ENCODE peak calls at places on chromosomes 12 and 14, in five cellular contexts. One of them, this sample, is unnamed.

GRCh38 chr14:69153848-69154208 is 909 bp upstream of the DCAF5 start:
- DNase-seq in AG09319: no peak
- DNase-seq in left cardiac atrium: peak; percentile 49
- DNase-seq in epithelial cell of prostate: no peak
- DNase-seq in HCEC 1CT: no peak
- DNase-seq in this sample: peak; percentile 72

GRCh38 chr14:37246427-37246829 is 48.7 kb downstream of the MIPOL1 start:
- DNase-seq in left cardiac atrium: no peak
- DNase-seq in AG09319: peak; percentile 27
- DNase-seq in epithelial cell of prostate: no peak
- DNase-seq in HCEC 1CT: peak; percentile 56
- DNase-seq in this sample: peak; percentile 39

GRCh38 chr14:79318371-79318770 is 892.9 kb downstream of the DIO2 start:
- DNase-seq in left cardiac atrium: no peak
- DNase-seq in epithelial cell of prostate: no peak
- DNase-seq in AG09319: no peak
- DNase-seq in HCEC 1CT: peak; percentile 32
- DNase-seq in this sample: peak; percentile 60

GRCh38 chr12:119699199-119699765 is 31.3 kb downstream of the PRKAB1 start:
- DNase-seq in HCEC 1CT: no peak
- DNase-seq in epithelial cell of prostate: no peak
- DNase-seq in left cardiac atrium: no peak
- DNase-seq in AG09319: peak; percentile 77
- DNase-seq in this sample: no peak

GRCh38 chr14:83632375-83632774 is 1897.6 kb upstream of the FLRT2 start:
- DNase-seq in epithelial cell of prostate: no peak
- DNase-seq in HCEC 1CT: no peak
- DNase-seq in left cardiac atrium: no peak
- DNase-seq in AG09319: no peak
- DNase-seq in this sample: no peak

GRCh38 chr12:114403044-114403689 is 2.8 kb downstream of the TBX5 start:
- DNase-seq in AG09319: no peak
- DNase-seq in left cardiac atrium: no peak
- DNase-seq in epithelial cell of prostate: no peak
- DNase-seq in HCEC 1CT: no peak
- DNase-seq in this sample: no peak

GRCh38 chr14:30114051-30114450 is 186.4 kb upstream of the PRKD1 start:
- DNase-seq in epithelial cell of prostate: no peak
- DNase-seq in AG09319: no peak
- DNase-seq in left cardiac atrium: no peak
- DNase-seq in HCEC 1CT: no peak
- DNase-seq in this sample: no peak

GRCh38 chr12:12072064-12072760 is 1.5 kb downstream of the BCL2L14 start:
- DNase-seq in AG09319: no peak
- DNase-seq in left cardiac atrium: no peak
- DNase-seq in epithelial cell of prostate: no peak
- DNase-seq in HCEC 1CT: no peak
- DNase-seq in this sample: no peak

GRCh38 chr14:58298880-58299664 is 717 bp downstream of the ARID4A start:
- DNase-seq in left cardiac atrium: peak; percentile 39
- DNase-seq in AG09319: no peak
- DNase-seq in epithelial cell of prostate: no peak
- DNase-seq in HCEC 1CT: peak; percentile 9
- DNase-seq in this sample: no peak

GRCh38 chr12:63319936-63320633 is 169.1 kb upstream of the AVPR1A start:
- DNase-seq in epithelial cell of prostate: peak; percentile 61
- DNase-seq in left cardiac atrium: no peak
- DNase-seq in AG09319: no peak
- DNase-seq in HCEC 1CT: no peak
- DNase-seq in this sample: no peak